ENCODE peak calls at places on chromosome 21, in seven cellular contexts. G is psoas muscle, O is osteoblast, V is breast epithelium, S is endodermal cell, J is astrocyte, C is AG04450. R is an unnamed sample.

GRCh38 chr21:25094695-25095094 is 512.6 kb downstream of the MRPL39 start:
- DNase-seq in V (no peak), G (no peak), O (peak), S (no peak), C (no peak), J (no peak), R (no peak)

GRCh38 chr21:39866093-39866492 is 1.1 kb upstream of the PCP4 start:
- DNase-seq in G (no peak), C (no peak), O (no peak), J (no peak), V (no peak), S (no peak), R (no peak)

GRCh38 chr21:38910390-38911008 is 104.8 kb downstream of the ETS2 start:
- DNase-seq in S (no peak), C (no peak), G (no peak), V (no peak), O (no peak), J (no peak), R (no peak)

GRCh38 chr21:40602105-40602504 is 244.9 kb downstream of the DSCAM start:
- DNase-seq in S (no peak), C (no peak), J (no peak), G (no peak), V (no peak), O (no peak), R (no peak)

GRCh38 chr21:25428537-25428936 is 178.7 kb downstream of the MRPL39 start:
- DNase-seq in G (no peak), J (no peak), S (no peak), C (no peak), O (no peak), V (no peak), R (no peak)

GRCh38 chr21:29349702-29350101 is 51.0 kb downstream of the BACH1 start:
- DNase-seq in J (no peak), C (no peak), V (no peak), G (no peak), S (no peak), O (no peak), R (no peak)

GRCh38 chr21:34846601-34847112 is 177.9 kb downstream of the CLIC6 start:
- DNase-seq in O (peak), C (peak), V (no peak), J (peak), S (peak), G (peak), R (peak)

GRCh38 chr21:22154579-22155274 is 1156.5 kb downstream of the NCAM2 start:
- DNase-seq in J (no peak), O (no peak), C (no peak), V (no peak), S (no peak), G (no peak), R (no peak)

GRCh38 chr21:32112194-32112593 is 166.7 kb downstream of the MIS18A start:
- DNase-seq in O (no peak), G (no peak), V (no peak), J (no peak), C (no peak), S (no peak), R (no peak)

GRCh38 chr21:18529253-18529652 is 125.7 kb upstream of the TMPRSS15 start:
- DNase-seq in J (peak), G (no peak), C (no peak), V (no peak), S (no peak), O (no peak), R (peak)

GRCh38 chr21:45790427-45790826 is 146.9 kb downstream of the PCBP3 start:
- DNase-seq in V (no peak), J (no peak), C (no peak), O (no peak), G (no peak), S (no peak), R (no peak)
- TF ChIP-seq CTCF in V (no peak), J (no peak), C (no peak), O (no peak), G (no peak), S (no peak), R (no peak)

GRCh38 chr21:15976807-15977206 is 247.0 kb downstream of the USP25 start:
- DNase-seq in S (peak), C (no peak), G (no peak), V (no peak), J (no peak), O (no peak), R (no peak)
- TF ChIP-seq CTCF in S (peak), C (peak), G (no peak), V (no peak), J (no peak), O (peak), R (peak)

GRCh38 chr21:27320868-27321267 is 354.0 kb upstream of the ADAMTS5 start:
- DNase-seq in S (no peak), V (no peak), J (no peak), G (no peak), O (no peak), C (no peak), R (no peak)
- TF ChIP-seq CTCF in S (no peak), V (no peak), J (no peak), G (no peak), O (no peak), C (no peak), R (no peak)

DNA sequence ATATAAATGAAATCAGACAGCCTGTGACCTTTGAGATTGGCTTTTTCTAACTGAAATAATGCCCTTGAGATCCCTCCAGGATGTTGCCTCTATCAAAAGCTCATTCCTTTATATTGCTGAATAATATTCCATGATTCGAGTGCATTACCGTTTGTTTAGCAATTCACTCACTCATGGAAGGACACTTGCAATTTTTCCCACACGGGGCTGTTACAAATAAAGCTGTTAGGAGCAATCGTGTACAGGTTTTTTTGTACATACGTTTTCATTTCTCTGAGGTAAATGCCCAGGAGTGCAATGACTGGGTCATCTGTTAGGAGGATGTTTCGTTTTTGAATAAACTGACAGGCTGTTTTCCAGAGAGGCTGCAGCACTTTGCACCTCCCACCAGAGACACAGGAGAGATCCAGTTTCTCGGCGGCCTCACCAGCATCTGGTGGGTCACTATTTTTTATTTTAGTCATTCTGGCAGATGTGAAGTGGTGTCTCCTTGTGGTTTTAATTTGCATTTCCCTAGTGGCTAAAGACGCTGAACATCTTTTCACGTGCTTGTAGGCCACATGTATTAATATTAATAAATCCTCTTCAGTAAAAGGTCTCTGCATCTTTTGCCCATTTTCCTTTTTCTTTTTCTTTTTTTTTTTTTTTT is 11.0 kb downstream of the PRDM15 start:
- DNase-seq in C (no peak), G (no peak), S (no peak), O (no peak), V (no peak), J (peak), R (no peak)
- TF ChIP-seq CTCF in C (no peak), G (no peak), S (no peak), O (no peak), V (no peak), J (no peak), R (no peak)

DNA sequence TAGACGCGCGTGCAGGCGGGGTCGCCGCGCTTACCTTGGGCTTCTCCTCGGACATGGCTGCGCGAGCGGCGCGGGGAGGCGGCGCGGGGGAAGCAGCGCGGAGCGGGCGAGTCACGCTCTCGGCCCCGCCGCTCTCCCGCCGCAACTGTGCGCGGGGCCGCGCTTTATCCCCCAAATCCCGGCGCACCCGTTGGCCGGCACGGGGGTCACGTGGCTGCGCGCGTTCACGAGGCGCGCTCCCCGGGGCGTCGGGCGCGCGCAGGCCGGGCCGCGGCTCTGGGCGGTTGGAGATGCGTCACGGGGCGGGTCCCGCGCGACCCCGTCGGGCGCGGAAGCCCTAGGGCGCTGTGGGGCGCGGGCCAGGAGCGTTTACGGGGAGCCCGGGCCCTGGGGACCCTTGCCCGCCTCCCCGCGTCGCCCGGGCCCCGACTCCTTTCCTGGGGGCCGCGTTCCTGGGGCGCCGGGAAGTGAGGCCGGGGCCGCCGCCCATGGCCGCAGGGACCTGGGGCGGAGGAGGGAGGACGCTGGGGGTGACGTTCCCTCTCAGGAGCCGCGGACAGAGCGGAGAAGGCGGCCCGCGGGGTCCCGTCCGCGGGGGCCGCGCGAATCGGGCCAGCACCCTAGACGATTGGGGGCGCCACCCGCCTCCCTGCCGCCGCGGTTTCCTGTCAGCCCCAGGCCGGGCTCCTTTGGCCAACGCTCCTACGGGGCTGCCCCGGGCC is at the start of gene SUMO3:
- DNase-seq in S (peak), O (peak), C (peak), G (peak), V (peak), J (peak), R (peak)
- TF ChIP-seq CTCF in S (no peak), O (no peak), C (no peak), G (no peak), V (no peak), J (no peak), R (no peak)

R was measured in fibroblast of pulmonary artery.